ENCODE peak calls at places on chromosome 1, in five cellular contexts. One of them, this sample, is unnamed.

GRCh38 chr1:42949312-42950145 is 9.1 kb downstream of the SLC2A1 start:
- DNase-seq in GM12878: no peak
- DNase-seq in GM23338: peak
- DNase-seq in K562: peak
- DNase-seq in H1: no peak
- DNase-seq in this sample: no peak

GRCh38 chr1:119959268-119959667 is 63.0 kb upstream of the ADAM30 start:
- DNase-seq in GM12878: no peak
- DNase-seq in GM23338: no peak
- DNase-seq in K562: no peak
- DNase-seq in H1: no peak
- DNase-seq in this sample: no peak

GRCh38 chr1:45857101-45857700 is 53.8 kb downstream of the MAST2 start:
- DNase-seq in GM12878: no peak
- DNase-seq in GM23338: no peak
- DNase-seq in K562: no peak
- DNase-seq in H1: no peak
- DNase-seq in this sample: no peak

GRCh38 chr1:214514032-214514818 is 37.2 kb downstream of the PTPN14 start:
- DNase-seq in GM12878: no peak
- DNase-seq in GM23338: peak
- DNase-seq in K562: no peak
- DNase-seq in H1: no peak
- DNase-seq in this sample: no peak

GRCh38 chr1:208089151-208089550 is 155.0 kb downstream of the PLXNA2 start:
- DNase-seq in GM12878: no peak
- DNase-seq in GM23338: no peak
- DNase-seq in K562: no peak
- DNase-seq in H1: no peak
- DNase-seq in this sample: no peak

GRCh38 chr1:181021811-181022434 is 747 bp downstream of the STX6 start:
- DNase-seq in GM12878: no peak
- DNase-seq in GM23338: peak
- DNase-seq in K562: peak
- DNase-seq in H1: peak
- DNase-seq in this sample: peak

GRCh38 chr1:145706282-145706681 is 886 bp downstream of the PDZK1 start:
- DNase-seq in GM12878: no peak
- DNase-seq in GM23338: no peak
- DNase-seq in K562: no peak
- DNase-seq in H1: no peak
- DNase-seq in this sample: no peak

GRCh38 chr1:198678301-198678836 is 39.5 kb downstream of the PTPRC start:
- DNase-seq in GM12878: no peak
- DNase-seq in GM23338: no peak
- DNase-seq in K562: no peak
- DNase-seq in H1: no peak
- DNase-seq in this sample: no peak

GRCh38 chr1:89538361-89538760 is 13.7 kb downstream of the LRRC8B start:
- DNase-seq in GM12878: no peak
- DNase-seq in GM23338: no peak
- DNase-seq in K562: peak
- DNase-seq in H1: no peak
- DNase-seq in this sample: no peak

GRCh38 chr1:202228484-202229122 is 35.0 kb downstream of the LGR6 start:
- DNase-seq in GM12878: no peak
- DNase-seq in GM23338: no peak
- DNase-seq in K562: no peak
- DNase-seq in H1: no peak
- DNase-seq in this sample: no peak

GRCh38 chr1:177585492-177586220 is 384.2 kb downstream of the SEC16B start:
- DNase-seq in GM12878: peak
- DNase-seq in GM23338: no peak
- DNase-seq in K562: no peak
- DNase-seq in H1: no peak
- DNase-seq in this sample: no peak

GRCh38 chr1:31620631-31621497 is 3.4 kb downstream of the HCRTR1 start:
- DNase-seq in GM12878: no peak
- DNase-seq in GM23338: no peak
- DNase-seq in K562: no peak
- DNase-seq in H1: no peak
- DNase-seq in this sample: no peak

GRCh38 chr1:214665606-214666110 is 62.7 kb downstream of the CENPF start:
- DNase-seq in GM12878: no peak
- DNase-seq in GM23338: no peak
- DNase-seq in K562: no peak
- DNase-seq in H1: no peak
- DNase-seq in this sample: no peak

GRCh38 chr1:214012418-214012817 is 24.6 kb downstream of the PROX1 start:
- DNase-seq in GM12878: no peak
- DNase-seq in GM23338: no peak
- DNase-seq in K562: no peak
- DNase-seq in H1: no peak
- DNase-seq in this sample: no peak

GRCh38 chr1:156930483-156930882 is 10.1 kb downstream of the LRRC71 start:
- DNase-seq in GM12878: no peak
- DNase-seq in GM23338: peak
- DNase-seq in K562: no peak
- DNase-seq in H1: no peak
- DNase-seq in this sample: no peak

GRCh38 chr1:55926906-55927471 is 652.4 kb downstream of the PLPP3 start:
- DNase-seq in GM12878: no peak
- DNase-seq in GM23338: peak
- DNase-seq in K562: no peak
- DNase-seq in H1: no peak
- DNase-seq in this sample: no peak

GRCh38 chr1:86396503-86396900 is 379 bp upstream of the ODF2L start:
- DNase-seq in GM12878: no peak
- DNase-seq in GM23338: peak
- DNase-seq in K562: no peak
- DNase-seq in H1: no peak
- DNase-seq in this sample: no peak

GRCh38 chr1:231236131-231236571 is 4.9 kb upstream of the GNPAT start:
- DNase-seq in GM12878: no peak
- DNase-seq in GM23338: no peak
- DNase-seq in K562: no peak
- DNase-seq in H1: no peak
- DNase-seq in this sample: no peak

GRCh38 chr1:190138266-190138665 is 339.4 kb downstream of the BRINP3 start:
- DNase-seq in GM12878: no peak
- DNase-seq in GM23338: no peak
- DNase-seq in K562: no peak
- DNase-seq in H1: no peak
- DNase-seq in this sample: no peak

GRCh38 chr1:21673277-21673780 is 4.2 kb upstream of the RAP1GAP start:
- DNase-seq in GM12878: no peak
- DNase-seq in GM23338: no peak
- DNase-seq in K562: peak
- DNase-seq in H1: no peak
- DNase-seq in this sample: no peak

GRCh38 chr1:115314765-115315164 is 23.3 kb downstream of the NGF start:
- DNase-seq in GM12878: no peak
- DNase-seq in GM23338: peak
- DNase-seq in K562: no peak
- DNase-seq in H1: no peak
- DNase-seq in this sample: no peak

GRCh38 chr1:85550784-85551516 is 29.6 kb upstream of the CCN1 start:
- DNase-seq in GM12878: no peak
- DNase-seq in GM23338: no peak
- DNase-seq in K562: no peak
- DNase-seq in H1: no peak
- DNase-seq in this sample: no peak

GRCh38 chr1:178628637-178629548 is 96.2 kb upstream of the RALGPS2 start:
- DNase-seq in GM12878: no peak
- DNase-seq in GM23338: no peak
- DNase-seq in K562: no peak
- DNase-seq in H1: no peak
- DNase-seq in this sample: no peak
- TF ChIP-seq CREB1 in GM12878: no peak
- TF ChIP-seq CREB1 in GM23338: no peak
- TF ChIP-seq CREB1 in K562: no peak
- TF ChIP-seq CREB1 in H1: no peak
- TF ChIP-seq CREB1 in this sample: no peak

DNA sequence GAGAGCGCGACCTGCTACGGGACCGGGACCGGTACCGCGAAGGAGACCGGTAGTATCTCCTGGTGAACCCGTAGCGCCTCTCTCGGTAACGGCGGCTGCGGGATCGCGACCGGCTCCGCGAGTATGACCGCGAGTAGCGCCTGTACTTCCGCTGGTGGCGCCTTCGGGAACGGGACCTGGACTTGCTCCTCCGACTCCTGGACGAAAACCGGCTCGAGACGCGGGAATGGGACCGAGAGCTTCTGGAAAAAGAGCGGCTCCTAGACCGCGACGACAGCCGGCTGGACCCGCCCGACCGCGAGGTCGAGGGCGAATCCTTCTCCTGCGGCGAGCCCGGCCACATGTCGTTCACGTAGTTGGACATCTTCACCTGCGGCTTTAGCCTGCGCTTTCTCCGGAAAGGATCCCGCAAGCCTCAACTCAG is 642 bp downstream of the RSRP1 start:
- DNase-seq in GM12878: no peak
- DNase-seq in GM23338: peak
- DNase-seq in K562: peak
- DNase-seq in H1: no peak
- DNase-seq in this sample: peak
- TF ChIP-seq CREB1 in GM12878: no peak
- TF ChIP-seq CREB1 in GM23338: no peak
- TF ChIP-seq CREB1 in K562: no peak
- TF ChIP-seq CREB1 in H1: no peak
- TF ChIP-seq CREB1 in this sample: peak

GRCh38 chr1:109959974-109960744 is 24.4 kb upstream of the AHCYL1 start:
- DNase-seq in GM12878: no peak
- DNase-seq in GM23338: peak
- DNase-seq in K562: no peak
- DNase-seq in H1: no peak
- DNase-seq in this sample: peak
- TF ChIP-seq CREB1 in GM12878: no peak
- TF ChIP-seq CREB1 in GM23338: no peak
- TF ChIP-seq CREB1 in K562: no peak
- TF ChIP-seq CREB1 in H1: no peak
- TF ChIP-seq CREB1 in this sample: no peak

DNA sequence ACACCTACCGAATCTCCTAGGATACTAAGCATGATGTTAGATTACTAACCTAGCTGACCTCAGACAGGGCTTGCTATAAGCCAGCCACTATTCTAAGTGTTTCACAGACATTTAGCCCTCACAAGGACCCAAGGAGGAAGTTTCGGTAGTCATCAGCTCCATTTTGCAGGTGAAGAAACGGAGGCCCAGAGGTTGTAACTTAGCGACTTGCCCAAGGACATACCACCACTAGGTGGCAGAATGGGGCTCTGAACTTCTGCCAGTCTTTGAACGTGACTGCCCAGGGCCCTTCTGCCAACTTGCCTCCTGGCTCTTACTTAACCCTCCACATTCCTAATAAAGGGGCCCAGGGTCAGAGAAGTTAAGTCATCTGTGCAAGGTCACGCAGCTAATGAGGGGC is 283.5 kb downstream of the C1orf94 start:
- DNase-seq in GM12878: peak
- DNase-seq in GM23338: peak
- DNase-seq in K562: peak
- DNase-seq in H1: peak
- DNase-seq in this sample: peak
- TF ChIP-seq CREB1 in GM12878: no peak
- TF ChIP-seq CREB1 in GM23338: no peak
- TF ChIP-seq CREB1 in K562: no peak
- TF ChIP-seq CREB1 in H1: no peak
- TF ChIP-seq CREB1 in this sample: no peak

GRCh38 chr1:3529099-3529729 is 74.7 kb downstream of the ARHGEF16 start:
- DNase-seq in GM12878: no peak
- DNase-seq in GM23338: no peak
- DNase-seq in K562: no peak
- DNase-seq in H1: no peak
- DNase-seq in this sample: no peak
- TF ChIP-seq CREB1 in GM12878: no peak
- TF ChIP-seq CREB1 in GM23338: no peak
- TF ChIP-seq CREB1 in K562: no peak
- TF ChIP-seq CREB1 in H1: no peak
- TF ChIP-seq CREB1 in this sample: no peak

DNA sequence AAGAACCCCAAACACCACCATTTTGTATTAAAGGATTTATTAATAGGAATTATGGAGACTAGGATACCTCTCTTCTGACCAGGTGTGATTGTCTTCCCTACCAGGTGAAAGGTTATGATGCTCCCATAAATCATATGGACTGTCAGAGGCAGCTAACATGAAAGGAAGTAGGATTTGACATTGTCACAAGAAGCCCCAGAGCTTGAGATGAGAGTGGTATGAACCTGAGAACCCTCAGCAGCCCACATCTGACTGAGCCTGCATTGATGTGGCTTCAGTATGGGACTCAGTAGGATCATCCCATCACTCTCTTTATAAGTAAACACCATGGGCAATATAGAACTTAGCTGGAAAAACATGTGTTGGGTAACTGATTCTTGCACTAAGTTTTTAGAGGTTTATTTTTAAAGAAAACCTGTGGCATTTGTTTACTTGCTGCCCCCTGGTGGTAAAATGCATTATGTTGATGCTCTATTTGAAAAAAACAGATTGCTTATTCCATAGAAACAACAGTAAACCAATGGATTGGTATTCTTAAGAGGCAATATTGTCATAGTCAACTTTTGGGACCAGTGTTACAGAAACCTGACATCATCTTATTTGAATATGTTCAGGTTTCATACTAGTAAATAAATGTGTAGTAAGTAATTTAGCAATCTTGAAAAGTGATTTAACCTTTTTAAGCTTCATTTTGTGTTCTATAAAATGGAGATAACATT is 16.6 kb upstream of the CACYBP start:
- DNase-seq in GM12878: no peak
- DNase-seq in GM23338: peak
- DNase-seq in K562: peak
- DNase-seq in H1: no peak
- DNase-seq in this sample: no peak
- TF ChIP-seq CREB1 in GM12878: no peak
- TF ChIP-seq CREB1 in GM23338: no peak
- TF ChIP-seq CREB1 in K562: no peak
- TF ChIP-seq CREB1 in H1: no peak
- TF ChIP-seq CREB1 in this sample: no peak

DNA sequence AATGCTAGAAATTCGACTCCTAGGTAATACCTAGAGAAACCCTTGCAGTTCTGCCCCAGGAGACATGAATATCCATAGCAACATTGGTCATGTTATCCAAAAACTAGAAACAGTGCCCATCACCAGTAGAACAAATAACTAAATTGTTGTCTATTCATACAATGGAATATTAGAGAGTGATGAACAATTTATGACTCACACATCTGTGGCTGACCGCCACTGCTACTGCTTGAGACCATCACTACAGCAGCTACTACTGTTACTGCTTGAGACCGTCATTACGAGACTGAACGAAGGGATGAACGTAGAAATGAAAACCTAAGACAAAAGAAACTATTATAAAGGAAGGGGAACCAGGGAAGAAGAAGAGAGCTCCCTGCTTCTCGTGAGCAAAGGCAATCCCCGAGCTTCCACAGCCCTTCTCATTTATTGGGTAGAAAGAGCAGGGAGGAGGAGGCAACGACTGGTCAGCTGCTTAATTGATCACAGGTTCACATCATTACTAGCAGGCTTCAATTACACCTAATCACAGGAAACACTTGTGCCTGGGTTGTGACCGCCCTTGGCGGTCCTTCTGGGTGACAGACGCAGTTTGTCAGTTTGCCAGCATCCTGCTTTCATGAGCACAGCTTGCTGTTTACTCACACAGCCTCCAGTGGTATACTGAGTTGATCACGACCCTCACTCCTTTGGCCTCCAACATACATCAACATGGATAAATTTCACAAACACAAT is 14.1 kb upstream of the PADI4 start:
- DNase-seq in GM12878: no peak
- DNase-seq in GM23338: no peak
- DNase-seq in K562: no peak
- DNase-seq in H1: no peak
- DNase-seq in this sample: no peak
- TF ChIP-seq CREB1 in GM12878: no peak
- TF ChIP-seq CREB1 in GM23338: no peak
- TF ChIP-seq CREB1 in K562: no peak
- TF ChIP-seq CREB1 in H1: no peak
- TF ChIP-seq CREB1 in this sample: no peak

This sample was measured in WTC11.